ENCODE peak calls at places on chromosomes 13 and 19, in five cellular contexts. S, A, T, G and P are unnamed samples.

GRCh38 chr13:23623394-23623793 is 53.2 kb downstream of the TNFRSF19 start:
- DNase-seq in S (no peak), A (no peak), T (no peak), G (no peak), P (no peak)

GRCh38 chr19:35276706-35277281 is 5.5 kb upstream of the HAMP start:
- DNase-seq in S (no peak), A (no peak), T (no peak), G (no peak), P (no peak)

GRCh38 chr19:17328517-17329060 is 6.1 kb downstream of the ANO8 start:
- DNase-seq in S (no peak), A (no peak), T (no peak), G (no peak), P (no peak)

GRCh38 chr19:14002571-14003278 is 3.4 kb downstream of the RFX1 start:
- DNase-seq in S (no peak), A (no peak), T (no peak), G (no peak), P (no peak)

GRCh38 chr13:102729560-102730275 is 34.9 kb upstream of the METTL21C start:
- DNase-seq in S (no peak), A (peak), T (no peak), G (peak), P (no peak)

GRCh38 chr13:51225034-51225433 is 2.8 kb downstream of the FAM124A start:
- DNase-seq in S (no peak), A (no peak), T (no peak), G (no peak), P (no peak)

GRCh38 chr13:67267136-67267535 is 37.0 kb upstream of the PCDH9 start:
- DNase-seq in S (no peak), A (no peak), T (no peak), G (peak), P (no peak)

GRCh38 chr13:77535448-77535847 is at the start of gene SCEL:
- DNase-seq in S (no peak), A (no peak), T (no peak), G (no peak), P (no peak)

GRCh38 chr13:111626371-111627305 is 306.2 kb downstream of the TEX29 start:
- DNase-seq in S (no peak), A (no peak), T (no peak), G (no peak), P (peak)

GRCh38 chr13:112053744-112054615 is 13.0 kb upstream of the SOX1 start:
- DNase-seq in S (no peak), A (no peak), T (no peak), G (no peak), P (no peak)

GRCh38 chr13:76397413-76397812 is 488.8 kb downstream of the KCTD12 start:
- DNase-seq in S (no peak), A (no peak), T (no peak), G (no peak), P (no peak)

GRCh38 chr19:51541458-51542357 is 10.2 kb upstream of the SIGLEC6 start:
- DNase-seq in S (no peak), A (no peak), T (no peak), G (no peak), P (no peak)

GRCh38 chr13:35219021-35219420 is 257.5 kb downstream of the MAB21L1 start:
- DNase-seq in S (no peak), A (no peak), T (no peak), G (no peak), P (no peak)

GRCh38 chr19:1922803-1923202 is 17.6 kb downstream of the ADAT3 start:
- DNase-seq in S (no peak), A (no peak), T (no peak), G (no peak), P (no peak)

GRCh38 chr13:109204252-109204651 is 574.8 kb downstream of the MYO16 start:
- DNase-seq in S (no peak), A (no peak), T (no peak), G (no peak), P (no peak)

GRCh38 chr13:110302986-110303385 is 4.0 kb downstream of the COL4A1 start:
- DNase-seq in S (peak), A (peak), T (no peak), G (no peak), P (no peak)

GRCh38 chr13:59743195-59743594 is 420.5 kb downstream of the DIAPH3 start:
- DNase-seq in S (no peak), A (no peak), T (no peak), G (no peak), P (no peak)

GRCh38 chr19:3673506-3674439 is 26.5 kb downstream of the PIP5K1C start:
- DNase-seq in S (no peak), A (no peak), T (no peak), G (no peak), P (no peak)

GRCh38 chr19:31110331-31110730 is 238.9 kb downstream of the TSHZ3 start:
- DNase-seq in S (peak), A (no peak), T (no peak), G (peak), P (no peak)

GRCh38 chr13:42110410-42111155 is 62.1 kb downstream of the DGKH start:
- DNase-seq in S (no peak), A (peak), T (no peak), G (peak), P (no peak)

GRCh38 chr19:28652790-28653189 is 560.2 kb downstream of the UQCRFS1 start:
- DNase-seq in S (no peak), A (no peak), T (no peak), G (no peak), P (no peak)

GRCh38 chr19:49833594-49833993 is 15.5 kb downstream of the MED25 start:
- DNase-seq in S (no peak), A (no peak), T (no peak), G (no peak), P (no peak)

GRCh38 chr19:37077929-37078716 is at the start of gene ZNF420:
- DNase-seq in S (peak), A (peak), T (peak), G (peak), P (peak)

GRCh38 chr19:10422846-10423245 is 2.5 kb downstream of the PDE4A start:
- DNase-seq in S (no peak), A (no peak), T (no peak), G (no peak), P (no peak)

GRCh38 chr13:43006893-43007631 is 15.0 kb upstream of the EPSTI1 start:
- DNase-seq in S (no peak), A (peak), T (no peak), G (peak), P (no peak)

GRCh38 chr19:31232871-31233270 is 116.4 kb downstream of the TSHZ3 start:
- DNase-seq in S (no peak), A (no peak), T (no peak), G (peak), P (no peak)

GRCh38 chr13:104140557-104140956 is 1074.3 kb upstream of the SLC10A2 start:
- DNase-seq in S (no peak), A (no peak), T (no peak), G (peak), P (no peak)

GRCh38 chr19:37654525-37654832 is 786 bp downstream of the ZFP30 start:
- DNase-seq in S (no peak), A (peak), T (no peak), G (peak), P (no peak)

GRCh38 chr19:3479177-3479818 is 1.0 kb downstream of the SMIM24 start:
- DNase-seq in S (no peak), A (no peak), T (no peak), G (no peak), P (no peak)

GRCh38 chr19:38736413-38737280 is 7.6 kb downstream of the CAPN12 start:
- DNase-seq in S (peak), A (no peak), T (no peak), G (no peak), P (peak)

GRCh38 chr13:34533941-34534340 is 408.1 kb upstream of the NBEA start:
- DNase-seq in S (no peak), A (no peak), T (no peak), G (no peak), P (no peak)

GRCh38 chr13:30577381-30577780 is 40.3 kb upstream of the USPL1 start:
- DNase-seq in S (no peak), A (peak), T (no peak), G (peak), P (no peak)